ENCODE peak calls at places on chromosomes 4 and X, in four cellular contexts. G is mammary epithelial cell, O is natural killer cell, E is astrocyte of the spinal cord. L is an unnamed sample.

GRCh38 chrX:38768079-38768478 is 33.2 kb upstream of the MID1IP1 start:
- DNase-seq in G (peak), O (no peak), E (peak), L (peak)

GRCh38 chr4:145179201-145179860 is 1.1 kb downstream of the OTUD4 start:
- DNase-seq in G (peak), O (peak), E (peak), L (peak)

GRCh38 chrX:134975516-134975915 is 15.3 kb upstream of the SMIM10 start:
- DNase-seq in O (no peak), E (no peak), G (no peak), L (no peak)

GRCh38 chr4:1570291-1571164 is 113.6 kb downstream of the FAM53A start:
- DNase-seq in G (no peak), E (no peak), O (no peak), L (no peak)

GRCh38 chr4:120520761-120521160 is 401.8 kb downstream of the PRDM5 start:
- DNase-seq in E (no peak), O (no peak), G (no peak), L (no peak)

GRCh38 chr4:107825072-107825789 is 499 bp downstream of the SGMS2 start:
- DNase-seq in E (peak), G (peak), O (no peak), L (peak)

GRCh38 chr4:56082809-56083208 is 134.1 kb downstream of the CEP135 start:
- DNase-seq in O (no peak), E (no peak), G (no peak), L (no peak)

GRCh38 chrX:102723456-102723855 is 2.9 kb downstream of the GPRASP3 start:
- DNase-seq in G (peak), E (no peak), O (no peak), L (no peak)

GRCh38 chr4:189940178-189941004 is at the start of gene FRG1:
- DNase-seq in G (peak), O (peak), E (peak), L (peak)

GRCh38 chrX:76148753-76149152 is 24.1 kb upstream of the PBDC1 start:
- DNase-seq in E (peak), O (peak), G (peak), L (peak)

GRCh38 chrX:13487731-13488505 is 81.5 kb upstream of the EGFL6 start:
- DNase-seq in E (peak), O (peak), G (peak), L (peak)

GRCh38 chr4:3257125-3257690 is 8.2 kb downstream of the MSANTD1 start:
- DNase-seq in E (no peak), O (no peak), G (peak), L (peak)

GRCh38 chr4:40887690-40888089 is 137.9 kb downstream of the NSUN7 start:
- DNase-seq in G (no peak), O (no peak), E (peak), L (peak)

GRCh38 chr4:77433102-77433733 is 172.4 kb upstream of the CXCL13 start:
- DNase-seq in E (peak), O (no peak), G (peak), L (peak)

GRCh38 chr4:37528161-37528560 is 158.0 kb downstream of the RELL1 start:
- DNase-seq in G (peak), O (no peak), E (no peak), L (peak)

DNA sequence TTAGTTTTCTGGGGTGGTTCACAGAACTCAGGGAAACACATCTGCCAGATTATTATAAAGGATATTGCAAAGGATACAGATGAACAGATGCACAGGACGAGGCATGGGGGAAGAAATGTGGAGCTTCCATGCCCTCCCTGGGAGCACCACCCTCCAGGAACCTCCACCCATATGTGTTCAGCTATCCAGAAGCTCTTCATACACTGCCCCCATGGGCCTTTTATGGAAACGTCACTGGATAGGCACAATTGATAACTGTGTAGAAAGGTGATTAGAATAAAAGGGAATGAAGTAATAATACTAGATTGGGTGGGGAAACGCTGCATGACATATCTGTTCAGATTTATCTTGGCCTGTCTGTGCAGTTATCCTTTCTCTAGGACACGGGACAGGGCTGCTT is 357.9 kb downstream of the HS3ST1 start:
- DNase-seq in E (no peak), O (no peak), G (no peak), L (no peak)
- TF ChIP-seq CTCF in E (no peak), O (no peak), G (no peak), L (no peak)

GRCh38 chr4:105632599-105632998 is 75.9 kb downstream of the INTS12 start:
- DNase-seq in O (no peak), G (no peak), E (no peak), L (no peak)
- TF ChIP-seq CTCF in O (no peak), G (peak), E (no peak), L (no peak)

DNA sequence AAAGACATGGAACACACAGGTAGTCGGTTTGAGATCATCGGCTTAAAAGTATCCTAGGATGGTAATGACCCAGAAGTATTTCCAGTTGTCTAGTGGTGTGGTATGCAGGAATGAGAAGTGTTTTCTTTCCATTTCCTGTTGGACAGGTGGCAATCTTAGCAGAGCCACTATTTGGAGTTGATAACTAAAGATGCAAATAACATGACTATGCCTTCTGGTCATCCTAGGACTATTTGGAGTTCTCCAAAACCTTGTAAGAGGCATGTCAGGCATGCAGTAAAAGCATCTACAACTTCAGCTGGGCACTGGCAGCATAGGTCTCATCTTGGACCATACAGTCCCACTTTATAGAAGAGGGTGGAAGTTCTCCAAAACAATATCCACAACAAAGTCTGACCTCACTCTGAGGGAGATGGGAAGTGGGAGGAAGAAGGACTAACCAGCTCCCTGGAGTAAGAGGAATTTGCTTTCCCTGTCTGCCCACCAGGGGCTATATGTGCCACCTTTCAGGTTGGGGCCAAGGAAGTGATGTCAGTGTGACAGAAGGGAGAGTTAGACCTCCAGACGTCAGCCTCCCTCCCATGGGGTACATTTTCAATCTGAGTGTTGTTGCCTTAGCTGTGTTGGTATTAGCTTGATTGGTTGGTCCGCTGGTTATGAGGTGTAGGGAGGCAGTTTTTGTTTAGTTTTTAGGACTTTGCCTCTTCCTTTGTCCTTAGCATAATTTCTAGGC is 101.2 kb upstream of the MYOZ2 start:
- DNase-seq in G (no peak), O (no peak), E (no peak), L (no peak)
- TF ChIP-seq CTCF in G (peak), O (no peak), E (no peak), L (no peak)

DNA sequence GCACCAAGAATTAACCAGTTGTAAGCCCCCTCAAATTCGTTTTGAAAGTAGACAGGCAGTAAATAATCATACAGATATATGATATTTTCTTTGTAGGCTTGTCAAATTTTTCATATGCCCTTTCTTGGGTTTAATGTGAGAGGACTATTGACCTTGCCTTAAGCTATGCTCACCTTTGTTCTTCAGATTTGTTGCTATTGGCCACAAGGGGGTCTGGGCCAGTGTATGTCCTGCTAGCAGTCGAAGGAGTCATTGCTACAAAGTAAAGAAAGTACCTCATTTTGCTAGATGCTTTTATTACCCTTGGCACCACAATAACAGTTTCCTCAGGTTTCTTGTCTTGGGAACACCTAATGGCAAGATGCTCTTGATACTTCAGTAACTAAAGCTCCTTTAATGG is 51.7 kb downstream of the IGSF1 start:
- DNase-seq in G (no peak), O (no peak), E (no peak), L (no peak)
- TF ChIP-seq CTCF in G (no peak), O (no peak), E (no peak), L (no peak)

DNA sequence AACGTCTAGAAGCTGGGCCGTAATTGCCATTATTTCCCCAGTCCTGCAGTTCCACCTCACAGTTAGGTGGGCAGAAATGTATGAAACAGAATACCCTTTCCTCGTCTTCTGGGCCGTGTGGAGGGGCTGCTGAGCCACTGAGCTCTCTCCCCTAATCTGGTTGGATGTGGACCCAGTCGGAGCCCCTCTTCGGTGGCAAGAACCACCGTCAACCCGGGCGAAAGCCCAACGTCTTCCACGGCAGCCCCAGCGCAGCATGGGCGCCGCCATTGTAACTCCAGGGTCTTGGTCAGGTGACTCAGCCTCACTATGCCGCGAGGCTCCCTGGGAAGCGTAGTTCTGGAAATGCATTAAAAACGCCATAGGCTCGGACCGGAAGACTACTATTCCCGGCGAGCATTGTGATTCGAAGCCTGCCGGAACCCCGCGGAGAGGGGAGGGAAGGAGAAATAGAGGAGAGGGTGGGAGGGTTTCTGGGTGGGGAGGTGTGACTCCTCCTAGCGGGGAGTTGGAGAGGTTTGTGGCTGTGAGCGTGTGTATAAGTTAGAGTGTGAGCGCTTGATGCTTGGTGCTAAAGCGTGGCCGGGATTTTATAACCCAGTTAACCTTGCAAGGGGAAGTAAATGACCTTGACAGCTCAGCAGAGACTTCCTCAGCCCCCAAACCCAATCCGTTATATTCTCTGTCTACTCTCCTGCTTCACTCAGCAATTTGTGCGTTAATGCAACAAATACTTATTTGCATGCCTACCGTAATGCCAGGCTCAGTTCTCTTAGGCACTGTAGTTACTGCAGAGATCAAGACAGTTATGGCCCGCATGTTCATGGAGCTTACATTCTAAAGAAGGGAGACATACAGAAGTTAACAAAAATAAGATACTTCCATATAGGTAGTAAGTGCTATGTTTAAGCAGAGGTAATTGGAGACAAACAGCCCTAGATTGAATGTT is at the start of gene GATB:
- DNase-seq in E (peak), G (peak), O (peak), L (peak)
- TF ChIP-seq CTCF in E (peak), G (peak), O (peak), L (peak)

DNA sequence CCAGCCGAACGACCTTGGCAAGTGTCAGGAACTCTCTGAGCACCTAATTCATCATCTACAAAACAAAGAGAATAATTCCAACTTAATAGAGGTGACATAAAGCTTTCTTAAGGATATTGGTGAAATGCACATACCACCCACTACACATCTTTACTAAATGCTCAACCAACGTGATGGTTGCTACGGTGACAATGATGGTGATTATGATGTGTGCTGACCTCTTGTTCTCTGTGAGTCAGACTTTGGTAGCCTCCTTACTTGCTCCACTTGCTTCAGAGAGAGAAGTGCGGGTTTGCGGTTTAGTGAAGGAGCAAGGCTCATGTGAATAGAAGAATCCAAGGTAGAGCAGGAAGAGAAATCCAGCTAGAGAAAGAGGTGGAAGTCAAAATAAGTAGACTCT is 52.8 kb upstream of the CLNK start:
- DNase-seq in E (peak), G (peak), O (no peak), L (peak)
- TF ChIP-seq CTCF in E (no peak), G (no peak), O (no peak), L (no peak)

GRCh38 chr4:66688674-66689073 is 856.6 kb downstream of the CENPC start:
- DNase-seq in E (peak), O (no peak), G (peak), L (peak)
- TF ChIP-seq CTCF in E (peak), O (no peak), G (peak), L (peak)

GRCh38 chrX:97328853-97329252 is 445.1 kb downstream of the RPA4 start:
- DNase-seq in G (no peak), E (no peak), O (no peak), L (no peak)

GRCh38 chrX:97330150-97330549 is 446.4 kb downstream of the RPA4 start:
- DNase-seq in O (no peak), E (no peak), G (no peak), L (no peak)

GRCh38 chrX:97322401-97322800 is 438.7 kb downstream of the RPA4 start:
- DNase-seq in O (no peak), G (peak), E (no peak), L (no peak)

GRCh38 chrX:97326456-97326855 is 442.7 kb downstream of the RPA4 start:
- DNase-seq in O (no peak), G (no peak), E (peak), L (no peak)
- TF ChIP-seq CTCF in O (no peak), G (no peak), E (no peak), L (no peak)

L was measured in MCF 10A.